ENCODE peak calls at places on chromosomes 5 and 9, in nine cellular contexts. One of them, this sample, is unnamed.

GRCh38 chr9:136538599-136539426 is 7.0 kb downstream of the NOTCH1 start:
- DNase-seq in thoracic aorta: no peak
- DNase-seq in CD8-positive, alpha-beta T cell: peak
- DNase-seq in OCI-LY7: peak
- DNase-seq in A172: no peak
- DNase-seq in RPMI7951: no peak
- DNase-seq in nephron progenitor cell: no peak
- DNase-seq in H1: no peak
- DNase-seq in epithelial cell of proximal tubule: no peak
- DNase-seq in this sample: no peak

GRCh38 chr5:160118349-160119141 is 705 bp downstream of the PWWP2A start:
- DNase-seq in thoracic aorta: peak
- DNase-seq in CD8-positive, alpha-beta T cell: peak
- DNase-seq in OCI-LY7: peak
- DNase-seq in A172: peak
- DNase-seq in RPMI7951: peak
- DNase-seq in nephron progenitor cell: no peak
- DNase-seq in H1: peak
- DNase-seq in epithelial cell of proximal tubule: no peak
- DNase-seq in this sample: peak

GRCh38 chr5:149387081-149387611 is 8.1 kb upstream of the IL17B start:
- DNase-seq in thoracic aorta: no peak
- DNase-seq in CD8-positive, alpha-beta T cell: no peak
- DNase-seq in OCI-LY7: no peak
- DNase-seq in A172: no peak
- DNase-seq in RPMI7951: peak
- DNase-seq in nephron progenitor cell: no peak
- DNase-seq in H1: no peak
- DNase-seq in epithelial cell of proximal tubule: no peak
- DNase-seq in this sample: peak

GRCh38 chr5:75138674-75139073 is 86.3 kb upstream of the GCNT4 start:
- DNase-seq in thoracic aorta: no peak
- DNase-seq in CD8-positive, alpha-beta T cell: no peak
- DNase-seq in OCI-LY7: no peak
- DNase-seq in A172: no peak
- DNase-seq in RPMI7951: no peak
- DNase-seq in nephron progenitor cell: no peak
- DNase-seq in H1: no peak
- DNase-seq in epithelial cell of proximal tubule: no peak
- DNase-seq in this sample: no peak

GRCh38 chr9:128114326-128115186 is 13.0 kb downstream of the PTGES2 start:
- DNase-seq in thoracic aorta: no peak
- DNase-seq in CD8-positive, alpha-beta T cell: no peak
- DNase-seq in OCI-LY7: no peak
- DNase-seq in A172: no peak
- DNase-seq in RPMI7951: no peak
- DNase-seq in nephron progenitor cell: no peak
- DNase-seq in H1: no peak
- DNase-seq in epithelial cell of proximal tubule: no peak
- DNase-seq in this sample: no peak

GRCh38 chr9:33143241-33143642 is 23.9 kb downstream of the B4GALT1 start:
- DNase-seq in thoracic aorta: no peak
- DNase-seq in CD8-positive, alpha-beta T cell: no peak
- DNase-seq in OCI-LY7: no peak
- DNase-seq in A172: no peak
- DNase-seq in RPMI7951: peak
- DNase-seq in nephron progenitor cell: no peak
- DNase-seq in H1: no peak
- DNase-seq in epithelial cell of proximal tubule: peak
- DNase-seq in this sample: no peak

GRCh38 chr9:38066907-38067610 is 2.0 kb downstream of the SHB start:
- DNase-seq in thoracic aorta: peak
- DNase-seq in CD8-positive, alpha-beta T cell: peak
- DNase-seq in OCI-LY7: no peak
- DNase-seq in A172: peak
- DNase-seq in RPMI7951: no peak
- DNase-seq in nephron progenitor cell: peak
- DNase-seq in H1: no peak
- DNase-seq in epithelial cell of proximal tubule: no peak
- DNase-seq in this sample: no peak

GRCh38 chr5:21817668-21818419 is 1035.3 kb downstream of the CDH12 start:
- DNase-seq in thoracic aorta: no peak
- DNase-seq in CD8-positive, alpha-beta T cell: no peak
- DNase-seq in OCI-LY7: peak
- DNase-seq in A172: no peak
- DNase-seq in RPMI7951: no peak
- DNase-seq in nephron progenitor cell: no peak
- DNase-seq in H1: no peak
- DNase-seq in epithelial cell of proximal tubule: no peak
- DNase-seq in this sample: no peak

GRCh38 chr5:161851691-161852299 is 3.9 kb downstream of the GABRA1 start:
- DNase-seq in thoracic aorta: no peak
- DNase-seq in CD8-positive, alpha-beta T cell: no peak
- DNase-seq in OCI-LY7: peak
- DNase-seq in A172: peak
- DNase-seq in RPMI7951: no peak
- DNase-seq in nephron progenitor cell: no peak
- DNase-seq in H1: no peak
- DNase-seq in epithelial cell of proximal tubule: no peak
- DNase-seq in this sample: no peak

GRCh38 chr5:137563301-137563645 is 64.1 kb upstream of the SPOCK1 start:
- DNase-seq in thoracic aorta: no peak
- DNase-seq in CD8-positive, alpha-beta T cell: no peak
- DNase-seq in OCI-LY7: no peak
- DNase-seq in A172: no peak
- DNase-seq in RPMI7951: no peak
- DNase-seq in nephron progenitor cell: no peak
- DNase-seq in H1: no peak
- DNase-seq in epithelial cell of proximal tubule: peak
- DNase-seq in this sample: no peak

GRCh38 chr9:27183701-27184100 is 74.7 kb downstream of the TEK start:
- DNase-seq in thoracic aorta: no peak
- DNase-seq in CD8-positive, alpha-beta T cell: no peak
- DNase-seq in OCI-LY7: no peak
- DNase-seq in A172: peak
- DNase-seq in RPMI7951: peak
- DNase-seq in nephron progenitor cell: no peak
- DNase-seq in H1: no peak
- DNase-seq in epithelial cell of proximal tubule: peak
- DNase-seq in this sample: no peak

GRCh38 chr5:177431317-177432142 is 5.1 kb downstream of the GRK6 start:
- DNase-seq in thoracic aorta: no peak
- DNase-seq in CD8-positive, alpha-beta T cell: peak
- DNase-seq in OCI-LY7: peak
- DNase-seq in A172: no peak
- DNase-seq in RPMI7951: no peak
- DNase-seq in nephron progenitor cell: no peak
- DNase-seq in H1: no peak
- DNase-seq in epithelial cell of proximal tubule: no peak
- DNase-seq in this sample: no peak

GRCh38 chr9:20873240-20873860 is 158.1 kb downstream of the HACD4 start:
- DNase-seq in thoracic aorta: no peak
- DNase-seq in CD8-positive, alpha-beta T cell: no peak
- DNase-seq in OCI-LY7: no peak
- DNase-seq in A172: no peak
- DNase-seq in RPMI7951: peak
- DNase-seq in nephron progenitor cell: no peak
- DNase-seq in H1: no peak
- DNase-seq in epithelial cell of proximal tubule: peak
- DNase-seq in this sample: no peak

GRCh38 chr9:124859803-124860581 is 1.8 kb downstream of the RPL35 start:
- DNase-seq in thoracic aorta: no peak
- DNase-seq in CD8-positive, alpha-beta T cell: no peak
- DNase-seq in OCI-LY7: no peak
- DNase-seq in A172: no peak
- DNase-seq in RPMI7951: no peak
- DNase-seq in nephron progenitor cell: no peak
- DNase-seq in H1: no peak
- DNase-seq in epithelial cell of proximal tubule: no peak
- DNase-seq in this sample: no peak

GRCh38 chr9:69174645-69175487 is 789 bp downstream of the TJP2 start:
- DNase-seq in thoracic aorta: peak
- DNase-seq in CD8-positive, alpha-beta T cell: no peak
- DNase-seq in OCI-LY7: peak
- DNase-seq in A172: peak
- DNase-seq in RPMI7951: peak
- DNase-seq in nephron progenitor cell: peak
- DNase-seq in H1: no peak
- DNase-seq in epithelial cell of proximal tubule: peak
- DNase-seq in this sample: peak

GRCh38 chr5:107553063-107553676 is 117.6 kb downstream of the EFNA5 start:
- DNase-seq in thoracic aorta: no peak
- DNase-seq in CD8-positive, alpha-beta T cell: no peak
- DNase-seq in OCI-LY7: no peak
- DNase-seq in A172: peak
- DNase-seq in RPMI7951: peak
- DNase-seq in nephron progenitor cell: peak
- DNase-seq in H1: no peak
- DNase-seq in epithelial cell of proximal tubule: no peak
- DNase-seq in this sample: peak

GRCh38 chr5:75059887-75060286 is 7.5 kb upstream of the GCNT4 start:
- DNase-seq in thoracic aorta: no peak
- DNase-seq in CD8-positive, alpha-beta T cell: no peak
- DNase-seq in OCI-LY7: no peak
- DNase-seq in A172: no peak
- DNase-seq in RPMI7951: no peak
- DNase-seq in nephron progenitor cell: no peak
- DNase-seq in H1: no peak
- DNase-seq in epithelial cell of proximal tubule: no peak
- DNase-seq in this sample: no peak

GRCh38 chr5:177116631-177117373 is 16.8 kb upstream of the NSD1 start:
- DNase-seq in thoracic aorta: no peak
- DNase-seq in CD8-positive, alpha-beta T cell: peak
- DNase-seq in OCI-LY7: peak
- DNase-seq in A172: no peak
- DNase-seq in RPMI7951: peak
- DNase-seq in nephron progenitor cell: peak
- DNase-seq in H1: peak
- DNase-seq in epithelial cell of proximal tubule: peak
- DNase-seq in this sample: peak

GRCh38 chr5:125257997-125258396 is 511.6 kb upstream of the ZNF608 start:
- DNase-seq in thoracic aorta: no peak
- DNase-seq in CD8-positive, alpha-beta T cell: no peak
- DNase-seq in OCI-LY7: no peak
- DNase-seq in A172: no peak
- DNase-seq in RPMI7951: no peak
- DNase-seq in nephron progenitor cell: no peak
- DNase-seq in H1: no peak
- DNase-seq in epithelial cell of proximal tubule: no peak
- DNase-seq in this sample: no peak

GRCh38 chr5:116970318-116970717 is 395.7 kb upstream of the SEMA6A start:
- DNase-seq in thoracic aorta: no peak
- DNase-seq in CD8-positive, alpha-beta T cell: no peak
- DNase-seq in OCI-LY7: no peak
- DNase-seq in A172: peak
- DNase-seq in RPMI7951: peak
- DNase-seq in nephron progenitor cell: no peak
- DNase-seq in H1: no peak
- DNase-seq in epithelial cell of proximal tubule: no peak
- DNase-seq in this sample: no peak

GRCh38 chr5:65927497-65928340 is 1.3 kb downstream of the ERBIN start:
- DNase-seq in thoracic aorta: no peak
- DNase-seq in CD8-positive, alpha-beta T cell: no peak
- DNase-seq in OCI-LY7: peak
- DNase-seq in A172: peak
- DNase-seq in RPMI7951: peak
- DNase-seq in nephron progenitor cell: peak
- DNase-seq in H1: no peak
- DNase-seq in epithelial cell of proximal tubule: no peak
- DNase-seq in this sample: peak

GRCh38 chr9:109408759-109409462 is 88.1 kb upstream of the EPB41L4B start:
- DNase-seq in thoracic aorta: no peak
- DNase-seq in CD8-positive, alpha-beta T cell: no peak
- DNase-seq in OCI-LY7: no peak
- DNase-seq in A172: no peak
- DNase-seq in RPMI7951: no peak
- DNase-seq in nephron progenitor cell: no peak
- DNase-seq in H1: no peak
- DNase-seq in epithelial cell of proximal tubule: no peak
- DNase-seq in this sample: no peak

GRCh38 chr5:59433174-59433573 is 460.4 kb downstream of the PDE4D start:
- DNase-seq in thoracic aorta: no peak
- DNase-seq in CD8-positive, alpha-beta T cell: no peak
- DNase-seq in OCI-LY7: no peak
- DNase-seq in A172: no peak
- DNase-seq in RPMI7951: no peak
- DNase-seq in nephron progenitor cell: no peak
- DNase-seq in H1: no peak
- DNase-seq in epithelial cell of proximal tubule: no peak
- DNase-seq in this sample: no peak

GRCh38 chr5:56757077-56757476 is 58.3 kb upstream of the MAP3K1 start:
- DNase-seq in thoracic aorta: no peak
- DNase-seq in CD8-positive, alpha-beta T cell: no peak
- DNase-seq in OCI-LY7: no peak
- DNase-seq in A172: peak
- DNase-seq in RPMI7951: peak
- DNase-seq in nephron progenitor cell: no peak
- DNase-seq in H1: no peak
- DNase-seq in epithelial cell of proximal tubule: no peak
- DNase-seq in this sample: peak

GRCh38 chr5:43063731-43064171 is 23.6 kb upstream of the ANXA2R start:
- DNase-seq in thoracic aorta: no peak
- DNase-seq in CD8-positive, alpha-beta T cell: no peak
- DNase-seq in OCI-LY7: no peak
- DNase-seq in A172: peak
- DNase-seq in RPMI7951: peak
- DNase-seq in nephron progenitor cell: no peak
- DNase-seq in H1: no peak
- DNase-seq in epithelial cell of proximal tubule: no peak
- DNase-seq in this sample: no peak

GRCh38 chr9:121278535-121279169 is 10.7 kb downstream of the GSN start:
- DNase-seq in thoracic aorta: peak
- DNase-seq in CD8-positive, alpha-beta T cell: no peak
- DNase-seq in OCI-LY7: peak
- DNase-seq in A172: peak
- DNase-seq in RPMI7951: peak
- DNase-seq in nephron progenitor cell: peak
- DNase-seq in H1: no peak
- DNase-seq in epithelial cell of proximal tubule: peak
- DNase-seq in this sample: peak

GRCh38 chr9:111839387-111839786 is 44.6 kb upstream of the SHOC1 start:
- DNase-seq in thoracic aorta: no peak
- DNase-seq in CD8-positive, alpha-beta T cell: no peak
- DNase-seq in OCI-LY7: no peak
- DNase-seq in A172: no peak
- DNase-seq in RPMI7951: no peak
- DNase-seq in nephron progenitor cell: no peak
- DNase-seq in H1: no peak
- DNase-seq in epithelial cell of proximal tubule: no peak
- DNase-seq in this sample: no peak

GRCh38 chr9:37682951-37683350 is 32.2 kb downstream of the FRMPD1 start:
- DNase-seq in thoracic aorta: no peak
- DNase-seq in CD8-positive, alpha-beta T cell: no peak
- DNase-seq in OCI-LY7: no peak
- DNase-seq in A172: no peak
- DNase-seq in RPMI7951: no peak
- DNase-seq in nephron progenitor cell: no peak
- DNase-seq in H1: no peak
- DNase-seq in epithelial cell of proximal tubule: no peak
- DNase-seq in this sample: no peak

GRCh38 chr5:154865466-154866184 is 7.2 kb downstream of the CNOT8 start:
- DNase-seq in thoracic aorta: no peak
- DNase-seq in CD8-positive, alpha-beta T cell: no peak
- DNase-seq in OCI-LY7: no peak
- DNase-seq in A172: no peak
- DNase-seq in RPMI7951: no peak
- DNase-seq in nephron progenitor cell: no peak
- DNase-seq in H1: no peak
- DNase-seq in epithelial cell of proximal tubule: no peak
- DNase-seq in this sample: no peak

GRCh38 chr9:129850821-129851540 is 15.7 kb downstream of the USP20 start:
- DNase-seq in thoracic aorta: no peak
- DNase-seq in CD8-positive, alpha-beta T cell: no peak
- DNase-seq in OCI-LY7: no peak
- DNase-seq in A172: no peak
- DNase-seq in RPMI7951: no peak
- DNase-seq in nephron progenitor cell: no peak
- DNase-seq in H1: no peak
- DNase-seq in epithelial cell of proximal tubule: peak
- DNase-seq in this sample: no peak

GRCh38 chr5:44536650-44537260 is 147.5 kb upstream of the FGF10 start:
- DNase-seq in thoracic aorta: no peak
- DNase-seq in CD8-positive, alpha-beta T cell: no peak
- DNase-seq in OCI-LY7: peak
- DNase-seq in A172: peak
- DNase-seq in RPMI7951: peak
- DNase-seq in nephron progenitor cell: peak
- DNase-seq in H1: peak
- DNase-seq in epithelial cell of proximal tubule: peak
- DNase-seq in this sample: peak